ENCODE peak calls at places on chromosomes 4 and X, in four cellular contexts. Z, I, F and S are unnamed samples.
A peak's percentile ranks its signal among the peaks of the same experiment; 100 is the strongest.

GRCh38 chrX:41922125-41922521 is 1.2 kb downstream of the CASK start:
- DNase-seq in Z (peak; percentile 27), I (no peak), F (no peak), S (no peak)

GRCh38 chr4:52423967-52424366 is 235.1 kb downstream of the USP46 start:
- DNase-seq in Z (no peak), I (no peak), F (no peak), S (no peak)

GRCh38 chr4:186557061-186557460 is 1.7 kb upstream of the MTNR1A start:
- DNase-seq in Z (no peak), I (no peak), F (no peak), S (no peak)

GRCh38 chrX:131821945-131822622 is 201.0 kb upstream of the STK26 start:
- DNase-seq in Z (peak; percentile 85), I (no peak), F (no peak), S (no peak)

GRCh38 chr4:165580379-165580905 is 201.6 kb downstream of the CPE start:
- DNase-seq in Z (no peak), I (no peak), F (peak; percentile 72), S (no peak)

GRCh38 chr4:53126099-53126498 is 239.8 kb downstream of the SCFD2 start:
- DNase-seq in Z (no peak), I (no peak), F (no peak), S (no peak)

GRCh38 chr4:188305690-188306089 is 166.4 kb downstream of the TRIML1 start:
- DNase-seq in Z (no peak), I (no peak), F (peak; percentile 41), S (no peak)

GRCh38 chr4:153616005-153616555 is 68.0 kb upstream of the TLR2 start:
- DNase-seq in Z (no peak), I (no peak), F (no peak), S (no peak)

GRCh38 chrX:141214216-141214615 is 28.1 kb downstream of the SPANXC start:
- DNase-seq in Z (no peak), I (no peak), F (no peak), S (no peak)

GRCh38 chr4:162163892-162164759 is at the start of gene FSTL5:
- DNase-seq in Z (peak; percentile 2), I (peak; percentile 94), F (peak; percentile 99), S (peak; percentile 99)

GRCh38 chr4:3527101-3527913 is 4.9 kb downstream of the LRPAP1 start:
- DNase-seq in Z (no peak), I (no peak), F (no peak), S (peak; percentile 21)

GRCh38 chr4:36251983-36252382 is 7.7 kb upstream of the ARAP2 start:
- DNase-seq in Z (no peak), I (no peak), F (no peak), S (no peak)

GRCh38 chrX:102155806-102156179 is at the start of gene BEX5:
- DNase-seq in Z (no peak), I (peak; percentile 21), F (peak; percentile 91), S (peak; percentile 87)

GRCh38 chrX:150581093-150581775 is 12.8 kb downstream of the MTM1 start:
- DNase-seq in Z (peak; percentile 83), I (no peak), F (no peak), S (no peak)

GRCh38 chr4:83618431-83618830 is 82.5 kb downstream of the GPAT3 start:
- DNase-seq in Z (peak; percentile 85), I (no peak), F (peak; percentile 74), S (no peak)

GRCh38 chrX:150201391-150201790 is 161.7 kb upstream of the MAMLD1 start:
- DNase-seq in Z (no peak), I (no peak), F (no peak), S (no peak)

GRCh38 chr4:54657556-54658313 is at the start of gene KIT:
- DNase-seq in Z (peak; percentile 32), I (peak; percentile 66), F (peak; percentile 94), S (peak; percentile 92)

GRCh38 chrX:149185087-149185486 is 320.0 kb downstream of the IDS start:
- DNase-seq in Z (no peak), I (no peak), F (no peak), S (no peak)

GRCh38 chr4:110615366-110616161 is 7.3 kb downstream of the PITX2 start:
- DNase-seq in Z (no peak), I (no peak), F (peak; percentile 95), S (peak; percentile 78)

GRCh38 chr4:16916719-16917337 is 18.4 kb upstream of the LDB2 start:
- DNase-seq in Z (no peak), I (peak; percentile 90), F (peak; percentile 92), S (peak; percentile 89)

GRCh38 chr4:76590847-76591281 is 155.8 kb downstream of the SHROOM3 start:
- DNase-seq in Z (peak; percentile 58), I (no peak), F (no peak), S (no peak)

GRCh38 chr4:76589872-76590846 is 155.1 kb downstream of the SHROOM3 start:
- DNase-seq in Z (peak; percentile 92), I (peak; percentile 85), F (peak; percentile 99), S (peak; percentile 94)

GRCh38 chr4:76594152-76594551 is 159.1 kb downstream of the SHROOM3 start:
- DNase-seq in Z (no peak), I (no peak), F (no peak), S (no peak)

GRCh38 chr4:76589402-76589801 is 154.4 kb downstream of the SHROOM3 start:
- DNase-seq in Z (peak; percentile 57), I (no peak), F (peak; percentile 81), S (peak; percentile 37)

GRCh38 chr4:76591992-76592391 is 157.0 kb downstream of the SHROOM3 start:
- DNase-seq in Z (no peak), I (no peak), F (no peak), S (no peak)
- H2BK120ac ChIP-seq in Z (peak overlapping the region; percentile 37), I (no peak overlapping the region), F (no peak overlapping the region), S (no peak overlapping the region)

DNA sequence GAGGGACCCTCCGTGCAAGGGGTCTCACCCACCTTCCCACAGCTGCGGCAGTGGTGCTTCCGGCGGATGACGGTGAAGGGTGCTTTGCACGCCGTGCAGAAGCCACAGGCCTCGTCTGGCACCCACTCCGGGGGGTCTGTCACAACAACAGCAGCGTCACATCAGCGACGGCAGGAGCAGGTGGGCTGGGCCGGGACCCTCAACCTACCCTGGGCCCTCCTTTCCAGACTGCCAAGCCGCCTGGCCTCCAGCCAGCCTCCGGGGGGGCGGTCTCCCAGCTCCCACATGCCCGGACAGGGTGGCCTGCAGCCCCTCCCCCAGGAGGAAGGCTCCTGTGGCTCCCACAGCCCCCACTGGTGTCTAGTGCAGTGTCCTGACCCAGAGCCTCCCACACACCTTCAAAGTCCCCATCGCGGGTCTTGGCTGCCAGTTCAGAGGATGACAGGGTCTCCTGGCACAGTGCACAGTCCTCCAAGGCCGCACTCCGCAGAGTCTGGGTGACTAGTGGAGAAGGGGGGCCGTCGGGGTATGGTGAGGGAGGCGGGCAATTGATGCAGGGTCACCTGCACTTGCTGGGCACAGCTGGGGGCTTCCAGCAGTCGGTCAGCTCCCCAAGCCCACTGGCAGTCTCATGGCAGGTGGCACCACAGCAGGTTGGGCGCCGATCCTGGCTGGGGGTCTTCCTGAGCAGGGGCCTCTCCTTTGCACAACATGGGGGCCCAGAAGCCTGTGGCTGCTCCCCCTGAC is 9.5 kb upstream of the MXD4 start:
- DNase-seq in Z (no peak), I (no peak), F (no peak), S (no peak)
- H3K23ac ChIP-seq in Z (no peak overlapping the region), I (no peak overlapping the region), F (no peak overlapping the region), S (no peak overlapping the region)

GRCh38 chrX:72584165-72584564 is 11.5 kb upstream of the HDAC8 start:
- DNase-seq in Z (no peak), I (no peak), F (no peak), S (no peak)
- H4K5ac ChIP-seq in Z (no peak overlapping the region), I (no peak overlapping the region), F (no peak overlapping the region), S (no peak overlapping the region)

GRCh38 chr4:648579-649292 is 23.4 kb downstream of the PDE6B start:
- DNase-seq in Z (no peak), I (no peak), F (peak; percentile 22), S (no peak)
- H2BK120ac ChIP-seq in Z (no peak overlapping the region), I (no peak overlapping the region), F (no peak overlapping the region), S (no peak overlapping the region)

GRCh38 chr4:1024882-1025552 is 13.6 kb downstream of the FGFRL1 start:
- DNase-seq in Z (no peak), I (no peak), F (no peak), S (no peak)
- H3K23ac ChIP-seq in Z (no peak overlapping the region), I (no peak overlapping the region), F (no peak overlapping the region), S (no peak overlapping the region)

DNA sequence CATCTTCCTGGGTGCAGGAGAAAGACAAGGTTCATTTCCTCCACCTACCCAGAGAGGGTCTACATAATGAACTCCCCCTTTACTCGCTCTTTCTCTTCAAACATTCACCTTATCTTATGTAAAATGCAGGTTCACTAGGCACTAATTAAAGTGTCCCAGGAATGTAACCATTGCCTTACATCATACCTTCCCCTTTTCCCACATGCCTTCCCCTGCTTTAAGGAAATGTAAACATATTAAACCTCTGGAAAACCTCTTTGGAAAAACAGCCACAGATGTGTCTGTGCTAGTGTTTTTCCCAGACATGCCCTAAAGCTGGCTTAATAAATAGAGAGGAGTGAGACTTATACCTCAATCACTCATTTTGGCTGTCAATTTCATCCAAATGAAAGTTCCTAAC is 15.8 kb downstream of the TBC1D9 start:
- DNase-seq in Z (no peak), I (no peak), F (peak; percentile 80), S (no peak)
- H4K5ac ChIP-seq in Z (no peak overlapping the region), I (no peak overlapping the region), F (no peak overlapping the region), S (no peak overlapping the region)

GRCh38 chrX:69109036-69109663 is 56.1 kb downstream of the PJA1 start:
- DNase-seq in Z (no peak), I (no peak), F (no peak), S (no peak)

GRCh38 chrX:69113723-69114122 is 51.5 kb downstream of the PJA1 start:
- DNase-seq in Z (no peak), I (no peak), F (peak; percentile 32), S (no peak)

GRCh38 chrX:69107747-69108410 is 57.4 kb downstream of the PJA1 start:
- DNase-seq in Z (no peak), I (no peak), F (peak; percentile 49), S (no peak)

GRCh38 chrX:69107231-69107739 is 58.0 kb downstream of the PJA1 start:
- DNase-seq in Z (no peak), I (peak; percentile 29), F (peak; percentile 98), S (peak; percentile 80)

GRCh38 chrX:69109706-69110635 is 55.3 kb downstream of the PJA1 start:
- DNase-seq in Z (peak; percentile 73), I (no peak), F (peak; percentile 97), S (peak; percentile 33)
- H2BK120ac ChIP-seq in Z (no peak overlapping the region), I (no peak overlapping the region), F (peak overlapping the region; percentile 35), S (no peak overlapping the region)

GRCh38 chr4:6937201-6937600 is 27.6 kb downstream of the TBC1D14 start:
- DNase-seq in Z (no peak), I (no peak), F (no peak), S (no peak)

GRCh38 chr4:6932918-6933317 is 23.3 kb downstream of the TBC1D14 start:
- DNase-seq in Z (no peak), I (no peak), F (no peak), S (no peak)

GRCh38 chr4:6935961-6936360 is 26.3 kb downstream of the TBC1D14 start:
- DNase-seq in Z (no peak), I (no peak), F (no peak), S (no peak)

GRCh38 chr4:6932475-6932874 is 22.8 kb downstream of the TBC1D14 start:
- DNase-seq in Z (no peak), I (no peak), F (no peak), S (no peak)

GRCh38 chr4:6933691-6934430 is 24.2 kb downstream of the TBC1D14 start:
- DNase-seq in Z (no peak), I (no peak), F (no peak), S (no peak)
- H3K23ac ChIP-seq in Z (no peak overlapping the region), I (no peak overlapping the region), F (no peak overlapping the region), S (no peak overlapping the region)